ENCODE peak calls at places on chromosomes 4 and X, in six cellular contexts. D, P, T, R, V and Q are unnamed samples.

GRCh38 chrX:40081679-40082068 is 16.1 kb downstream of the BCOR start:
- DNase-seq in D (no peak), P (no peak), T (no peak), R (no peak), V (no peak), Q (no peak)

GRCh38 chr4:148203056-148203898 is 238.9 kb downstream of the NR3C2 start:
- DNase-seq in D (no peak), P (no peak), T (peak; percentile 48), R (no peak), V (no peak), Q (no peak)

GRCh38 chr4:55661398-55662056 is 25.4 kb upstream of the NMU start:
- DNase-seq in D (no peak), P (no peak), T (no peak), R (no peak), V (no peak), Q (no peak)

GRCh38 chrX:134369576-134369975 is 90.4 kb upstream of the HPRT1 start:
- DNase-seq in D (no peak), P (no peak), T (no peak), R (no peak), V (no peak), Q (no peak)

GRCh38 chr4:110867981-110868380 is 245.1 kb upstream of the PITX2 start:
- DNase-seq in D (no peak), P (no peak), T (no peak), R (no peak), V (no peak), Q (no peak)

GRCh38 chrX:56107320-56107719 is 124.8 kb upstream of the KLF8 start:
- DNase-seq in D (no peak), P (no peak), T (no peak), R (no peak), V (no peak), Q (no peak)

GRCh38 chrX:11363069-11363594 is 69.9 kb downstream of the AMELX start:
- DNase-seq in D (no peak), P (no peak), T (no peak), R (no peak), V (no peak), Q (no peak)

GRCh38 chrX:53283099-53283498 is 1.7 kb upstream of the IQSEC2 start:
- DNase-seq in D (no peak), P (no peak), T (no peak), R (no peak), V (no peak), Q (no peak)

GRCh38 chr4:139767585-139767984 is 102.0 kb downstream of the MGST2 start:
- DNase-seq in D (no peak), P (no peak), T (no peak), R (no peak), V (no peak), Q (no peak)

GRCh38 chr4:70935038-70935437 is 32.9 kb downstream of the MOB1B start:
- DNase-seq in D (no peak), P (no peak), T (no peak), R (no peak), V (no peak), Q (no peak)

GRCh38 chr4:162274354-162274753 is 110.6 kb upstream of the FSTL5 start:
- DNase-seq in D (peak; percentile 26), P (no peak), T (peak; percentile 43), R (peak; percentile 43), V (no peak), Q (no peak)

GRCh38 chr4:78155616-78156105 is 98.5 kb downstream of the FRAS1 start:
- DNase-seq in D (no peak), P (peak; percentile 88), T (no peak), R (no peak), V (peak; percentile 7), Q (no peak)

GRCh38 chr4:147463065-147463464 is 17.8 kb upstream of the EDNRA start:
- DNase-seq in D (no peak), P (no peak), T (no peak), R (no peak), V (no peak), Q (no peak)

GRCh38 chr4:55682295-55682694 is 46.2 kb upstream of the NMU start:
- DNase-seq in D (no peak), P (no peak), T (no peak), R (no peak), V (no peak), Q (no peak)

GRCh38 chr4:182449186-182449880 is 206.1 kb downstream of the TENM3 start:
- DNase-seq in D (no peak), P (no peak), T (no peak), R (no peak), V (no peak), Q (no peak)

GRCh38 chr4:152805818-152806217 is 26.1 kb downstream of the ARFIP1 start:
- DNase-seq in D (no peak), P (no peak), T (no peak), R (no peak), V (no peak), Q (no peak)

GRCh38 chr4:85543832-85544231 is 68.9 kb downstream of the ARHGAP24 start:
- DNase-seq in D (no peak), P (no peak), T (no peak), R (no peak), V (no peak), Q (no peak)

GRCh38 chr4:176498857-176499256 is 179.1 kb downstream of the SPCS3 start:
- DNase-seq in D (no peak), P (no peak), T (no peak), R (no peak), V (no peak), Q (no peak)

GRCh38 chr4:81471361-81472248 is at the start of gene RASGEF1B:
- DNase-seq in D (peak; percentile 94), P (peak; percentile 32), T (peak; percentile 93), R (peak; percentile 90), V (no peak), Q (peak; percentile 98)

GRCh38 chr4:152644130-152644529 is 35.7 kb downstream of the TMEM154 start:
- DNase-seq in D (no peak), P (no peak), T (no peak), R (no peak), V (no peak), Q (no peak)

GRCh38 chrX:97616883-97617510 is 733.3 kb downstream of the RPA4 start:
- DNase-seq in D (no peak), P (peak; percentile 3), T (no peak), R (no peak), V (peak; percentile 57), Q (no peak)

GRCh38 chr4:5043579-5043978 is 7.7 kb upstream of the STK32B start:
- DNase-seq in D (no peak), P (no peak), T (no peak), R (no peak), V (no peak), Q (no peak)

GRCh38 chr4:5708829-5709680 is 696 bp upstream of the EVC2 start:
- DNase-seq in D (no peak), P (no peak), T (no peak), R (no peak), V (no peak), Q (no peak)

GRCh38 chrX:47361538-47362511 is 8.6 kb upstream of the ZNF157 start:
- DNase-seq in D (peak; percentile 69), P (peak; percentile 67), T (peak; percentile 61), R (peak; percentile 73), V (peak; percentile 84), Q (peak; percentile 88)

GRCh38 chr4:164623099-164623498 is 130.8 kb upstream of the SMIM31 start:
- DNase-seq in D (no peak), P (no peak), T (no peak), R (no peak), V (no peak), Q (peak; percentile 53)

GRCh38 chrX:64394874-64395567 is at the start of gene MTMR8:
- DNase-seq in D (peak; percentile 83), P (no peak), T (peak; percentile 77), R (peak; percentile 59), V (peak; percentile 41), Q (peak; percentile 90)

GRCh38 chr4:148447672-148448071 is 5.5 kb upstream of the NR3C2 start:
- DNase-seq in D (no peak), P (no peak), T (no peak), R (no peak), V (no peak), Q (no peak)

GRCh38 chrX:109952050-109952449 is 50.9 kb upstream of the TMEM164 start:
- DNase-seq in D (no peak), P (no peak), T (no peak), R (no peak), V (no peak), Q (no peak)

GRCh38 chr4:159860945-159861344 is 758.1 kb downstream of the RAPGEF2 start:
- DNase-seq in D (no peak), P (no peak), T (no peak), R (no peak), V (no peak), Q (no peak)

GRCh38 chr4:123649248-123649643 is 252.7 kb downstream of the SPRY1 start:
- DNase-seq in D (no peak), P (no peak), T (no peak), R (no peak), V (no peak), Q (no peak)
- H3K27ac ChIP-seq in D (peak overlapping the region; percentile 77), P (peak overlapping the region; percentile 92), T (peak overlapping the region; percentile 83), R (peak overlapping the region; percentile 78), V (no peak overlapping the region), Q (no peak overlapping the region)

DNA sequence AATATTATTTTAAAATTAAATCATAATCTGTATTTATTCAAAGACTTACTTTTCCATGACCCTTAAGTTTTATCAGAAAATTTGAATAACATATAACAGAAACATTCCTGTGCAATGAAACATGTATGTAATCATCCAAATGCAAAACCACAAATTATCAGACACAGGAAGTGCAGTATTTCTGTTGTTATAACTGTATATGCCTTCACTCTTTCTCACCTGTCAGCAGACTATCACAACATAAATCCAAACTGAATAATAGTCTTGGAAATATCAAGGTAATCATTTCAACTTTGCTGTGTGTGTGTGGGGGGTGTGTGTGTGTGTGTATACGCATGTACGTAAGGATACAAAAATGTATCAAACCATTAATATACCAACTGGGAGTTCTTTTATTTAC is 285.9 kb downstream of the SLC7A11 start:
- DNase-seq in D (no peak), P (no peak), T (no peak), R (no peak), V (no peak), Q (no peak)
- TF ChIP-seq POLR2AphosphoS5 in D (no peak), P (no peak), T (no peak), R (no peak), V (no peak), Q (no peak)

DNA sequence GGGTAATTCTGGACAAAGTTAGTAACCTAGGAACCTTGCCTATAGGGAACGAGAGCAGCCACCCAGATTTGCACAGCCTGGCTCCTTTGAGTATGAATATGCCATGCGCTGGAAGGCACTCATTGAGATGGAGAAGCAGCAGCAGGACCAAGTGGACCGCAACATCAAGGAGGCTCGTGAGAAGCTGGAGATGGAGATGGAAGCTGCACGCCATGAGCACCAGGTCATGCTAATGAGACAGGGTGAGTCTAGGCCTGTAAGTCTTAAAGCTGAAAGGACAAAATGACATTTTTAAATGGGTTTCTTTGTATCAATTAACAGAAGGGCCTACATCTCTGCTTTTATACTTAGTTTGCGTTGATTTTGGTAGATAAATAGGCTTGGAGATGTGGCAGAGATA is 4.7 kb upstream of the ITGB1BP2 start:
- DNase-seq in D (no peak), P (no peak), T (no peak), R (no peak), V (no peak), Q (no peak)
- TF ChIP-seq POLR2A in D (no peak), P (no peak), T (no peak), R (no peak), V (no peak), Q (no peak)

DNA sequence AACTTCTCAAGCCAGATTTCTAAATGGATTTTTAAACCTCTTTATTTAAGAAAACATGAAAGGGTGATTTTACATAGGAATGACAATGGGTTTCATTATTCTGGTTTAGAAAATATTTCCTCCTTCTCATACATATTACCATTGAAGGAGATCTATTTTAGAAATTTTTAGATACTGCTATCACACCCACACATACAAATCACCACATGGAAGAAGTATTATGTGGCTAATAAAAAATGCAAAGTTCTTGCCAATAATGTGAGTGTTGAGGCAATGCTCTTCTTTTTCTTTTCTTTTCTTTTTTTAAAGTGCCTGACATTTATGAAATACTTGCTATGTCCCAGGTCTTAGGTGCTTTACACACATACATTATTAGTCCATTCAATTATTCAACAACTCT is 6.8 kb downstream of the STAP1 start:
- DNase-seq in D (no peak), P (no peak), T (no peak), R (no peak), V (no peak), Q (no peak)
- H3K27ac ChIP-seq in D (no peak overlapping the region), P (no peak overlapping the region), T (no peak overlapping the region), R (no peak overlapping the region), V (no peak overlapping the region), Q (no peak overlapping the region)